ENCODE peak calls at places on chromosome 14, in seven cellular contexts. O is K562, I is A549, G is SK-N-SH, K is GM23338, Z is HepG2, S is HCT116. R is an unnamed sample.

GRCh38 chr14:63493246-63493645 is 49.9 kb downstream of the PPP2R5E start:
- DNase-seq in O (peak; percentile 29), I (peak; percentile 72), G (peak; percentile 55), K (peak; percentile 61), Z (no peak), S (peak; percentile 10), R (no peak)

GRCh38 chr14:58792421-58792820 is 154.7 kb downstream of the DACT1 start:
- DNase-seq in O (no peak), I (no peak), G (no peak), K (no peak), Z (no peak), S (no peak), R (no peak)

GRCh38 chr14:60777856-60778578 is 43.5 kb downstream of the MNAT1 start:
- DNase-seq in O (no peak), I (peak; percentile 6), G (no peak), K (no peak), Z (no peak), S (no peak), R (no peak)

GRCh38 chr14:46574236-46574970 is 77.2 kb downstream of the RPL10L start:
- DNase-seq in O (no peak), I (no peak), G (no peak), K (no peak), Z (no peak), S (no peak), R (no peak)

GRCh38 chr14:93891756-93892504 is 35.2 kb upstream of the FAM181A start:
- DNase-seq in O (no peak), I (no peak), G (no peak), K (no peak), Z (no peak), S (no peak), R (no peak)

GRCh38 chr14:105855246-105855892 is 329.0 kb downstream of the TMEM121 start:
- DNase-seq in O (no peak), I (no peak), G (no peak), K (no peak), Z (no peak), S (no peak), R (no peak)

GRCh38 chr14:51386983-51387730 is 147.1 kb downstream of the TMX1 start:
- DNase-seq in O (no peak), I (peak; percentile 9), G (no peak), K (no peak), Z (no peak), S (no peak), R (no peak)

GRCh38 chr14:96139879-96140278 is 64.8 kb upstream of the BDKRB2 start:
- DNase-seq in O (no peak), I (no peak), G (no peak), K (no peak), Z (no peak), S (no peak), R (no peak)

DNA sequence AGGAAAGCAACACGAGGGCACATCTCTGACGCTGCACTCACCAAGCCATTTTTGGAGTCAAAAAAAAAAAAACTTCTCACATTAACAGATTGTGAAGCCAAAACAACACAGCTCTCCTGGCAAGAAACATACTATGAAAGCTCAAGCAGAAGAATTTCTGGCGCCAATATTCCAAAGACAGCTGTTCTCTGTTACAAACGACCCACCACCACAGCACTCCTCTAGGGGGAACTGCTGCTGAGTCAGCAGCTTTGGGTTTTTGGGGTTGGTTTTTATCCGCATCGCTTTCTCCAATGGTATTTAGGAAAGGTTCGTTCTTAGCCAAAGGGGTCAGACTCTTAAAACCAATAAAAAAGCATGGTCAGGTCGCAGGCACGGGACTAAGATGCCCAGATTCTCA is 379.3 kb downstream of the RPS29 start:
- DNase-seq in O (no peak), I (no peak), G (no peak), K (peak; percentile 55), Z (no peak), S (no peak), R (no peak)
- TF ChIP-seq REST in O (no peak), I (no peak), G (no peak), K (no peak), Z (no peak), S (no peak), R (no peak)

GRCh38 chr14:74881425-74882102 is at the start of gene DLST:
- DNase-seq in O (peak; percentile 89), I (peak; percentile 90), G (peak; percentile 99), K (peak; percentile 91), Z (peak; percentile 67), S (peak; percentile 71), R (no peak)
- TF ChIP-seq REST in O (no peak), I (no peak), G (no peak), K (no peak), Z (no peak), S (no peak), R (no peak)

GRCh38 chr14:104105822-104106470 is 20.4 kb downstream of the ASPG start:
- DNase-seq in O (no peak), I (no peak), G (no peak), K (no peak), Z (no peak), S (no peak), R (no peak)
- TF ChIP-seq REST in O (no peak), I (no peak), G (no peak), K (no peak), Z (no peak), S (no peak), R (no peak)

GRCh38 chr14:22452330-22452729 is 136.7 kb downstream of the DAD1 start:
- DNase-seq in O (no peak), I (no peak), G (no peak), K (no peak), Z (no peak), S (no peak), R (no peak)

GRCh38 chr14:22448905-22449611 is 140.0 kb downstream of the DAD1 start:
- DNase-seq in O (no peak), I (no peak), G (no peak), K (no peak), Z (no peak), S (no peak), R (no peak)

GRCh38 chr14:22450266-22450665 is 138.8 kb downstream of the DAD1 start:
- DNase-seq in O (no peak), I (no peak), G (no peak), K (no peak), Z (no peak), S (no peak), R (no peak)

GRCh38 chr14:22449612-22449930 is 139.5 kb downstream of the DAD1 start:
- DNase-seq in O (no peak), I (no peak), G (no peak), K (no peak), Z (no peak), S (no peak), R (no peak)

DNA sequence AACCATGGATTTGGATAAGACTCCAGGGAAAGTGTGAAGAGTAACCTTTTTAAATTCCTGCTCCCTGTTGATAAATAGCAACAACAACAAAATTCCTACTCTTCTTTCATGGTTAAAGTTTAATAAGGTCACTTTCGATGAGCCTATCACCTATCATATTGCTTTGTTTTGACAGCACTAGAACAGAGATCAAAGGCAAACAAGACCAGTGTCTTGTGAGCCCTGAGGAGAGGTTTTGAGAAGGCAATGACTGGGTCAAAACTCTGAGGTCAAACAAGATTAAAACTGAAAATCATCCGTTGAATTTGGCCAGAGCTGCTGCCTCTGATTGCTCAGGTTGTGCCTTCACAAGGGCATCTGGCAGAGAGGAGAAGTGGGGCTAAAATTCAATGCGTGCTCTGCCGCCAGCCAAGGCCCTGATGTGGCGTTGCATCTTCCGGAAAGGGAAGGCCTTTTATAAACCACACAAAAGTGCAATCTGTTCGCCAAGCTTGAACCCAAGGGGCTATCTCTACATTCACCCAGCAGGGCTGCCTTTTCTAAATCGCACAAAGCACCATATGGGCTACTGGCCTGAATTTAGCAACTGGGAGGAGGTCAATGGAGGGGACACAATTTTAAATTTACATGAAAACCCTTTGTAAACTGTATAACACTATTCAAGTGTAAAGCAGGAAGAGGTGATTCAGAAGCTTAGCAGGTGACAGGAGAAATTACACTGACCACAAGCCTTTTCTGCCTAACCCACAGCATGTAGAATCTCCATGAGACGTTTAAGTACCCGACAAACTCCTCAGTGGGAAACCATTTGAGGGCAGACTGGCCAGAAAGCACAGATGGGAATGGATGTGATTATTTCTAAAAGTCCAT is 140.8 kb downstream of the DAD1 start:
- DNase-seq in O (no peak), I (no peak), G (no peak), K (no peak), Z (no peak), S (no peak), R (no peak)
- TF ChIP-seq REST in O (no peak), I (no peak), G (no peak), K (no peak), Z (no peak), S (no peak), R (no peak)

GRCh38 chr14:75456069-75457023 is 28.5 kb downstream of the JDP2 start:
- DNase-seq in O (no peak), I (no peak), G (no peak), K (no peak), Z (no peak), S (no peak), R (no peak)

GRCh38 chr14:75452900-75453816 is 25.3 kb downstream of the JDP2 start:
- DNase-seq in O (no peak), I (peak; percentile 80), G (peak; percentile 39), K (peak; percentile 97), Z (peak; percentile 86), S (no peak), R (no peak)

GRCh38 chr14:75454963-75455546 is 27.2 kb downstream of the JDP2 start:
- DNase-seq in O (peak; percentile 22), I (peak; percentile 31), G (peak; percentile 50), K (no peak), Z (peak; percentile 15), S (no peak), R (no peak)

GRCh38 chr14:75452324-75452723 is 24.5 kb downstream of the JDP2 start:
- DNase-seq in O (no peak), I (no peak), G (no peak), K (no peak), Z (no peak), S (no peak), R (no peak)

DNA sequence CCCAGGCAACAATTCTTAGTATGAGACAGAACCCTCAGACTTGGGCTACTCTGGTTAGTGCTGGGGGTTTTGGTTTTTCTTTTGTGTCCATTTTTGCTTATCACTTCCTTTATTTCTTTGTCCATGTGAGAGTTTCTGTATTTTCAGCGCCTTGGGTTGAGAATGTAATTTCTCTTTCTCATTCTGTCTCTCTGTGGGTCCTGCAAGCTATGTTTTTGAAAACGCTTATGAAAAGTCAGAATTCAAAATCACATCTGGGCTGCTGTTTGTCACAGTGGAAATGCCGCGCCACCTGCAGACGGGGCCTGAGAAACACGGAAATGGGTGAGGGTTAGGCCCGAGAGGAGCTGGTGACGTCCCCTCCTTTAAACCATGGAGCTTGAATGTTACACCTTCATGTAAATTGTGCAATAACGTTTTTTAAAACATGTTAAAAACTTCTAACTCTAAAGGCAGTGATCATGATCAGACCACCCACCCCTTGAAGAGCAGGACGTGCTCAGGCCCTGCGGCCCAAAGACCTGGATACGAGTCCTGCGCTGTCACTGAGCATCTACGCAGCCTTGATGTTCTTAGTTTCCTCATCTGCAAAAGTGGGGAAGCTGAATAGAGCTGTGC is 26.1 kb downstream of the JDP2 start:
- DNase-seq in O (peak; percentile 11), I (no peak), G (no peak), K (peak; percentile 42), Z (no peak), S (no peak), R (no peak)
- TF ChIP-seq REST in O (no peak), I (no peak), G (no peak), K (no peak), Z (no peak), S (no peak), R (no peak)

DNA sequence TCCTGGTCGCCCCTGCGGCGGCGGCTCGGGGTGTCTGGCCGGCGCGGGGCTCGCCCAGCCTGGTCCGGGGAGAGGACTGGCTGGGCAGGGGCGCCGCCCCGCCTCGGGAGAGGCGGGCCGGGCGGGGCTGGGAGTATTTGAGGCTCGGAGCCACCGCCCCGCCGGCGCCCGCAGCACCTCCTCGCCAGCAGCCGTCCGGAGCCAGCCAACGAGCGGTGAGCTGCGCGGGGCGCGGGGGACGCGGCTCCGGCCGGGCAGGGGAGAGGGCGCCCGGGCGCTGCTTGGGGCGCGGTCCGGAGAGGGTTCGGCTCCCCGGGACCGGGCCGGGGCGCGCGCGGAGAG is at the start of gene LGALS3:
- DNase-seq in O (peak; percentile 50), I (peak; percentile 56), G (peak; percentile 88), K (peak; percentile 78), Z (no peak), S (no peak), R (no peak)
- TF ChIP-seq REST in O (no peak), I (no peak), G (no peak), K (no peak), Z (no peak), S (no peak), R (no peak)

R was measured in Panc1.